ENCODE peak calls at places on chromosomes 3 and 15, in four cellular contexts. Q, Z, C and H are unnamed samples.

GRCh38 chr3:23760871-23761373 is 44.8 kb upstream of the UBE2E1 start:
- DNase-seq in C (no peak), Q (no peak), Z (no peak), H (no peak)

GRCh38 chr15:74391604-74392401 is 24.4 kb upstream of the CYP11A1 start:
- DNase-seq in Q (no peak), Z (no peak), C (no peak), H (no peak)

GRCh38 chr15:60695713-60696522 is 217.0 kb upstream of the ICE2 start:
- DNase-seq in Q (peak), C (no peak), Z (no peak), H (no peak)

GRCh38 chr3:13280856-13281656 is 139.1 kb downstream of the NUP210 start:
- DNase-seq in Z (no peak), C (no peak), Q (no peak), H (no peak)

GRCh38 chr15:63191895-63192603 is 2.6 kb downstream of the RAB8B start:
- DNase-seq in Z (peak), Q (no peak), C (no peak), H (no peak)

GRCh38 chr3:34858067-34858466 is 781.3 kb upstream of the ARPP21 start:
- DNase-seq in C (no peak), Q (no peak), Z (no peak), H (no peak)

GRCh38 chr15:60507596-60508424 is 28.9 kb upstream of the ICE2 start:
- DNase-seq in Z (peak), C (peak), Q (peak), H (peak)

GRCh38 chr15:48532938-48533337 is 112.6 kb downstream of the FBN1 start:
- DNase-seq in C (no peak), Z (no peak), Q (peak), H (no peak)

GRCh38 chr3:126811530-126811929 is 107.5 kb downstream of the CHCHD6 start:
- DNase-seq in Q (peak), Z (peak), C (no peak), H (no peak)
- TF ChIP-seq CTCF in Q (no peak), Z (no peak), C (no peak), H (no peak)

DNA sequence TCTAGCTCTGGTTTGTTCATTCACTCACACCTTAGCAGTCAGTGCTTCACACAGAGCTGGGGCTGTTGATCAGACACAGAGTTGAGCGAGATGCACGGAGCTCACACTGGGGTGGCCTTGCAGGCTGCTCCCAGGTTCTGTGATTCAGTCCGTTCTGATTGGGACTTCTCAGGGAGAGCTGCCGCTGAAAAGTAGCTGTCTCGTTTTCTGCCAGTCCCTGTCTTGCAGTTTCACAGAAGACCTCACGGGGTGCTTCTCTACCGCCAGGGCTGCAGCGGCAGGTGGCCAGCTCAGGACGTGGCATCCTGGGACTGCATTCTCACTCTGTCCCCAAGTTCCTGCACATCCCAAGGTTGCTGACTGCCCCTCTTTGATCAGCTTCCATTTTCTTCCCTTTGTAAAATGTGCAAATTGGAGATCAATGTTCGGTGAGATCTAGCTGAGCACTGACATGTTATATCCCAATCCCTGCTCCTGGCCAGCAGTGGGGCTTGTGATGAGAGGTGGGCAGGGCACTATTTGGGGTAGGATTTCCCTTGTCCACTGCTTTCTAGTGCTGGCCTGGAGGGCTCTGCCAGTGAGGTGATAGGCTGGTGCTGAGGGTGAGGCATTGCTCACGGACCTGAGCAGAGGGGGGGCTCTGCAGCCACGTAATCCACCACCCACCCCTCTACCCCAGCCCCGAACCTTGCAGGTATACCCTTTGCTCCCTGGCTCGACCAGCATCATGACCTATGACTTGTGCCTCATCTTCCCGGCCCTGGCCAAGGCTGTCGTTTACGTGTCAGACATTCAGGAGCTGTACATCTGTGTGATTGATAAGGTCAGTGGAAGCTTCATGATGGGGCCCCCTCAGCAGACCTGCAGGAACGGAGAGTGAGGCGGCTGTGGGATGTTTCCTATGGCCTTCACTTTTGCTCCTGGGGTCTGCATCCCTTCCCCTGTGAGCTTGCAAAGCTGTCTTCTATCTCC is 5.3 kb upstream of the TXNRD3 start:
- DNase-seq in Z (no peak), Q (peak), C (no peak), H (no peak)
- TF ChIP-seq CTCF in Z (peak), Q (peak), C (no peak), H (no peak)

GRCh38 chr3:105431171-105431570 is 64.5 kb downstream of the ALCAM start:
- DNase-seq in Q (peak), Z (no peak), C (no peak), H (no peak)
- TF ChIP-seq CTCF in Q (no peak), Z (no peak), C (no peak), H (no peak)

GRCh38 chr3:53024315-53024714 is 21.6 kb downstream of the SFMBT1 start:
- DNase-seq in C (no peak), Z (no peak), Q (no peak), H (no peak)
- TF ChIP-seq CTCF in C (no peak), Z (no peak), Q (no peak), H (no peak)

GRCh38 chr3:38707730-38708129 is 58.2 kb upstream of the SCN5A start:
- DNase-seq in Z (no peak), Q (no peak), C (no peak), H (no peak)
- TF ChIP-seq CTCF in Z (peak), Q (peak), C (no peak), H (peak)

DNA sequence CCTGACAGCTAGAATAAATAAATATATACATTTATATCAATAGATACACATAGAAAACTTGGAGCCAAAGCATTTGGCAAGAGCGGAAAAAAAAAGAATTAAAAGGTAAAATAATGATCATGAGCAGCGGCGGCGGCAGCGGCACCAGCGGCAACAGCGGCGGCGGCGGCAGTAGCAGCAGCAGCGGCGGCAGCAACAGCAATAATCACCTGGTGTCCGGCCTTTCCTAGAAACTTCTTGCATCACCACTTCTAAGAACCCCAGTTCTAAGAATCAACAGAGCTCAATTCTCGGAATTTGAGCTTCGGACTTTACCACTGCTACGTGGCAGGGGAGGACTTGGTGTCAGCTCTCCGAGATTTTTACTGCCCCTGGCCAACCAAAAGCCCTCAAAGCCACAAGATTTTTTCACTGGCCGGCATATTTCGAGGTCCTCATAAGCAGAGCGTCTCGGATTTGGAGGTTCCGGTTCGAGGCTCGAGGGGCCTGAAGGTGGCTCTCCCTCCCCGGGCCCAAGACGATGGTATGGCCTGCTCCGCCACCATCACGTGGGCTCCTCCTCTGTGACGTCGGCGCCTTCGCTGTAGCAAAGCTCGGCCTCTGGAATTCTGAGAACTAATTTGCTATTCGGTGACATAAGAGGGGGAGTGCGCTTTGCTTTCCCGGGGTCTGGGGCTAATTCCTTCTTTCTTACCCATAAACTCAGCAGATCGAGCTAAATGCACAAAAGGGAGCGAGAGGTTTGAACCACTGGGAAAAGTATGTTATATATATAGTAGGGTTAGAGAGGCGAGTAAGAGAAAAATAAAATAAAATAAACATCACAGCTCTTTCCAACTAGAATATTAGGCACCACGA is at the start of gene BCL6:
- DNase-seq in C (peak), Q (peak), Z (peak), H (peak)
- TF ChIP-seq CTCF in C (peak), Q (no peak), Z (no peak), H (no peak)

GRCh38 chr3:126749547-126749875 is 45.5 kb downstream of the CHCHD6 start:
- DNase-seq in C (no peak), Q (no peak), Z (no peak), H (no peak)
- TF ChIP-seq CTCF in C (no peak), Q (no peak), Z (no peak), H (no peak)

DNA sequence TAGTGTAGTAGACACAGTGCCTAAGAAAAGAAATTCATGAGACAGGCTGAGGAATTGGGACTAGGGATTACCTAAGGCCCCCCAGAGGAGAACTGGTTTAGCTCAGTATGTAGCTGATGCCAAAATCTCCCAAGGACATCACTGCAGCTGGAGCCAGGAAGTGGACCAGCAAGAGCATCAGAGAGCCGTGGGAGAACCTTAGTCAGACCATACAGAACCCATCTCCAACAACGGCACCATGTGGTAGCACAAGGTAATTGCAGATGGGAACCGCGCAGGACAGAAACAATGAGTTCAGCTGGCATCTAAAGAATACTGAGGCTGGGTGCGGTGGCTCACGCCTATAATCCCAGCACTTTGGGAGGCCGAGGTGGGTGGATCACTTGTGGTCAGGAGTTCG is 81.7 kb downstream of the WNT5A start:
- DNase-seq in C (no peak), Z (peak), Q (peak), H (peak)
- TF ChIP-seq CTCF in C (no peak), Z (peak), Q (peak), H (peak)

DNA sequence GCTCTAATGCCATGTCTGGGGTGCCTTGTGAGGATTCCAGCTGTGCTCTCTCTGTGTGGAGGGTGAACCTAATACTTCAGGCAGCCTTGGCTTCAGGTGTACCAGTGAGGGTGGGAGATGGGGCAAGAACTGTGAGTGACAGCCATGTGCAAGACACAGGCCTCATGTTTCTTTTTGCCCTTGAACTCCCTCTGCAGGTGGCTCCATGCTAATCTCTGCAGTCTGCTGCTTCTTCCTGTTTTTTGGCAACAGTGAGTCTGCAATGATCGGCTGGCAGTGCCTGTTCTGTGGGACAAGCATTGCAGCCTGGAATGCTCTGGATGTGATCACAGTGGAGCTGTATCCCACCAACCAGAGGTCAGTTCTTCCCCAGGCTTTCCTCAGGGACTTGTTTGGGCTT is 189.3 kb downstream of the SV2B start:
- DNase-seq in C (no peak), Q (no peak), Z (no peak), H (no peak)
- TF ChIP-seq CTCF in C (no peak), Q (no peak), Z (no peak), H (no peak)